ENCODE peak calls at places on chromosomes 12 and 14, in five cellular contexts. E is K562, D is Panc1, P is stomach, C is transverse colon. G is an unnamed sample.
A peak's percentile ranks its signal among the peaks of the same experiment; 100 is the strongest.

GRCh38 chr14:100440207-100440631 is 117.1 kb downstream of the SLC25A47 start:
- DNase-seq in E (peak; percentile 79), D (peak; percentile 45), P (peak; percentile 77), C (peak; percentile 82), G (peak; percentile 74)

GRCh38 chr12:18797604-18798003 is 59.7 kb downstream of the CAPZA3 start:
- DNase-seq in E (no peak), D (no peak), P (no peak), C (no peak), G (no peak)

GRCh38 chr12:6228535-6229223 is 28.5 kb downstream of the CD9 start:
- DNase-seq in E (no peak), D (no peak), P (no peak), C (peak; percentile 69), G (no peak)

GRCh38 chr14:42214981-42215491 is 608.4 kb downstream of the LRFN5 start:
- DNase-seq in E (no peak), D (peak; percentile 89), P (no peak), C (no peak), G (no peak)

GRCh38 chr12:10331642-10332239 is 24.1 kb downstream of the KLRD1 start:
- DNase-seq in E (peak; percentile 56), D (peak; percentile 32), P (no peak), C (no peak), G (no peak)

GRCh38 chr12:38392584-38393144 is 76.1 kb downstream of the ALG10B start:
- DNase-seq in E (no peak), D (no peak), P (no peak), C (no peak), G (no peak)

GRCh38 chr12:124177276-124177950 is 117.5 kb upstream of the RFLNA start:
- DNase-seq in E (no peak), D (no peak), P (no peak), C (no peak), G (no peak)

GRCh38 chr14:24189460-24189859 is 844 bp upstream of the IPO4 start:
- DNase-seq in E (no peak), D (no peak), P (no peak), C (no peak), G (no peak)

GRCh38 chr12:1605129-1606020 is 11.0 kb upstream of the FBXL14 start:
- DNase-seq in E (peak; percentile 89), D (peak; percentile 68), P (peak; percentile 73), C (peak; percentile 77), G (peak; percentile 63)

GRCh38 chr12:117277875-117278274 is 83.6 kb downstream of the NOS1 start:
- DNase-seq in E (no peak), D (no peak), P (no peak), C (no peak), G (no peak)

GRCh38 chr14:79534703-79535353 is 676.5 kb downstream of the DIO2 start:
- DNase-seq in E (no peak), D (no peak), P (no peak), C (no peak), G (no peak)

GRCh38 chr12:119302334-119303132 is 32.0 kb upstream of the CCDC60 start:
- DNase-seq in E (no peak), D (no peak), P (no peak), C (no peak), G (no peak)

GRCh38 chr12:19639781-19640180 is 200.5 kb downstream of the AEBP2 start:
- DNase-seq in E (no peak), D (no peak), P (no peak), C (no peak), G (no peak)

GRCh38 chr12:27973487-27973890 is 956 bp upstream of the PTHLH start:
- DNase-seq in E (no peak), D (no peak), P (no peak), C (no peak), G (no peak)

GRCh38 chr12:119528241-119528640 is 65.3 kb upstream of the TMEM233 start:
- DNase-seq in E (peak; percentile 10), D (no peak), P (no peak), C (no peak), G (no peak)

GRCh38 chr14:31990183-31990862 is 86.8 kb upstream of the ARHGAP5 start:
- DNase-seq in E (no peak), D (no peak), P (no peak), C (no peak), G (no peak)

GRCh38 chr12:104510873-104511243 is 54.1 kb downstream of the CHST11 start:
- DNase-seq in E (no peak), D (no peak), P (no peak), C (no peak), G (no peak)

GRCh38 chr12:27780612-27781408 is 774 bp upstream of the MANSC4 start:
- DNase-seq in E (peak; percentile 40), D (no peak), P (peak; percentile 26), C (peak; percentile 25), G (peak; percentile 31)

DNA sequence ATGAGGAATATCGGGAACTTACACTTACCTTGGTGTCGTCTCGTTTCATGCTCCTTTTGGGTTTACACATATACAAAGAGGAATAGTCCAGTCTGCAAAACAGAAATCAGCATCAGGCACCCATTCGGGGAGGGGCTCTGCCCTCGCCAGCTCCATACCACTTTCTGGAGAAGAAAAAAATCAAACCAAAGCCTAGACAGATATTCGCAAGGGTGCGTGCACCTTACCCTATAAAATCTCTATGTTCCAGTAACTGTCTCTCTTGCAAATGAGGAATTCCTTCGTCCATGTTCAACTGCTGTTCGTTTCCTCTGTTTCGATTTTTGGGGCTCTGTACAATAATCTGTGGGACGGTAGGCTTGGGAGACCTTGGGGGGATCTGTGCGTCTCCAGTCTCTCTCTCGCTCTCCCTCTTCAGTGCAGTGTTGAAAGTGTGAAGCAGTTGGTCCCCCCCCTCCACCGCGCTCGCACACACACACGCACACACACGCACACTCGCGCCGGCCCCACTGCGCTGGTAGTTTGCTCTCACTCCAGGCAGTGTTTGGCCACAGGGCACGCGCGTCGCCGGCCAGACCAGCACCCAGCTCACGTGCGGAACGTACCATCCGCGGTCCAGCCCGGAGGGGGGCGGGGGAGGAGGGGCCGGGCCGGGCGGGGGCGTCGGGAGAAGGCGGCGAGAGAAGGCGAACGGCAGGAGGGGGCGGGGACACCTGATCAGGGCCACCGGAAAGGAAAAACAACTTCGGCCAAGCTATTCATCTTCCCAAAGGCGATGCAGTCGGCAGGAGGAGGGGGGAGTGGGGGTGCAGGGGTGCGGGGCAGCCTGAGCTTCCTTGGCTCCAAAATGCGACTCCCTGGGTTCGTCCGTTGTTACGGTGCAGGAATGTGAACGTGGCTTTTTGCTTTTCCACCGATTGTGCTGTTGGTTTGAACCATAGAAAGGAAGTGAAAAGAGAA is at the start of gene BHLHE41:
- DNase-seq in E (no peak), D (peak; percentile 81), P (peak; percentile 78), C (peak; percentile 85), G (peak; percentile 83)
- TF ChIP-seq POLR2AphosphoS5 in E (no peak), D (peak; percentile 43), P (peak; percentile 93), C (peak; percentile 95), G (peak; percentile 43)

DNA sequence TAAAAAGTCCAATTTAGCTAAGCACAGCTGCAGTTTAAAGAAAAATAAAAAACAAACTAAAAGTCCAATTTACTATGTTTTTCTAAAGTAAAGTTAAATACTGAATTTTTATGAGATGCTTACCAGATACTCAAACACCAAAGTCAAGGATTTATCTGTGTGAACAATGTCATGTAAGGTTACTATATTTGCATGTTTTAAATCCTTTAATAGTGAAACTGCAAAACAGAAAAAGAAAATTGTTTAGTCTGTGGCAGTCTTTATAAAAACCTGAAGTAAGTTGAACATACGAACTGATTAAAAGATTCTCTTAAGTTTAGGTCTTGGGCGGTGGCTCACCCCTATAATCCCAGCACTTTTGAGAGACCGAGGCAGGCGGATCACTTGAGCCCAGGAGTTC is 102.7 kb downstream of the CDK17 start:
- DNase-seq in E (no peak), D (no peak), P (no peak), C (no peak), G (no peak)
- H3K36me3 ChIP-seq in E (peaks cover 45% of the 10 kb centered on the region), D (no peaks in the 10 kb centered on the region), P (peaks cover 57% of the 10 kb centered on the region), C (peaks cover 10% of the 10 kb centered on the region), G (no peaks in the 10 kb centered on the region)

DNA sequence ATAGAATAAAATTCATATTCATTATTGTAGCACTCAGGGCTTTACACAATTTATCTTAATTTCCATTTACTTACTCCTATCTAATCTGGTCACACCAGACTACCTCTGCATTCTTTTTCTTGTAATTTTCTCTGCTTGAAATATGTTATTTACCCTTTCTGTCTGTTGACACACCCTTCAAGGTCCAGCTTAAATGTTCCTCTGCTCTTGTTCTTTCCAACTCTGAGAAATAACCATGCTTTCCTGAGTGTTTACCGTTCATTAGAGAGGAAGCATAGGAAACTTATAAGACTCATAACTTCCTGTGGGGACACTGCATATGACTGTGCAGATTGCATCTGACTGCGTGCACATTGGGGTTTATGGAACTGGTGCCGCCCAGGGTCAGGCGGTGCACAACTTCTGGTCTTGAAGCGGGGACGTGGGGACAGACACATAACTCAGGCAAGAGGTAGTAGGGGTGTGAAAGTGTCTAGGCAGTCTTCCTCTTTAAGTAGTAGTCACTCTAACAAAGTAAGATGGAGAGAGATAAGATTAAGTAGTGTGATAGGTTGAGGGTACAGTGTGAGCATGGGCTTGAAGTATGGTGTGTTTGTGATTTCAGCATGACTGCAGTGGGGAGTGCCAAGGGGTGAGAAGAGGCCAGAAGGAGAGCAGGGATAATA is 42.6 kb upstream of the FOXJ2 start:
- DNase-seq in E (peak; percentile 58), D (no peak), P (peak; percentile 29), C (peak; percentile 21), G (no peak)
- TF ChIP-seq POLR2AphosphoS5 in E (no peak), D (no peak), P (peak; percentile 45), C (peak; percentile 30), G (no peak)

GRCh38 chr12:57830393-57830792 is 11.9 kb upstream of the AVIL start:
- DNase-seq in E (no peak), D (no peak), P (no peak), C (no peak), G (no peak)
- H3K36me3 ChIP-seq in E (peaks cover 49% of the 10 kb centered on the region), D (peaks cover 17% of the 10 kb centered on the region), P (peaks cover 42% of the 10 kb centered on the region), C (peaks cover 37% of the 10 kb centered on the region), G (peaks cover 25% of the 10 kb centered on the region)

DNA sequence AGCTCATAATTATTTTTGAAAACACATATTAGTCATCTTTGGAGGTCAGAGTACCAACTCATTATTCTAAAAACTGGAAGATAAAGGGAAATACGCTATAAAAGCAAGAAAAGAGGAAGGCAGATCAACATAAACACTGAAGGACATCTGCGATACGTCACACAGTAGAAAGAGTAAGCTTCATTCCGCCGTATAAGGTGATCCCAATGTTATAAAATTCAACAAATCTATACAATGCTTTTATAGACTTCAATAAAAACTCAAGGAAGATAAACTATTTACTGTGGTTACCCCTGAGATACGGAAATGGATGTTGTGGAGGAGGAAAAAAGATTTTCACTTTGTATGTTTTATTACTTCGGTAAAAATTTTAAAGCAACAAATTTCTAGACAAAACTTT is 92.6 kb downstream of the ITPR2 start:
- DNase-seq in E (no peak), D (no peak), P (no peak), C (no peak), G (no peak)
- TF ChIP-seq POLR2AphosphoS5 in E (no peak), D (no peak), P (no peak), C (no peak), G (no peak)

DNA sequence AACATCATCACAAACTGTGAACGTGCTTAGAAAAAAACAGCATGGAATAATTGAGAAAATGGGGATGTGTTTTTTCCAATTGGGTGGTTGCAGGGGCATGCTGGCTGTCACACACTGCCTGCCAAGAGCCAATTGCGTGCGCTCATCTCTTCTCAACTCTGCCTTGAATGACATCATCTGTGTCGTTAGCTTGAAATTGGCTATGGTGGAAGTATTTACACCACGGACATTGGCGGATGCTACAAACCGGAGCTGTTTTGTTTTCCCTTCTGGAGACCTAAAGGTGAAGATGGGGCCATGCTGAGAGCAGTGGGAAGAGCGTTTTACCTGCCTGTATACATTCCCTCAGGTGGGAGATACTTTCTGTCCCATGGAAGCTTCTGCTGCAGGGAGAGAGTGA is 71.5 kb downstream of the PRMT8 start:
- DNase-seq in E (no peak), D (no peak), P (no peak), C (no peak), G (no peak)
- H3K36me3 ChIP-seq in E (no peaks in the 10 kb centered on the region), D (no peaks in the 10 kb centered on the region), P (no peaks in the 10 kb centered on the region), C (no peaks in the 10 kb centered on the region), G (no peaks in the 10 kb centered on the region)